ENCODE peak calls at places on chromosomes 12 and 14, in six cellular contexts. U, M, P, T, X and E are unnamed samples.

GRCh38 chr14:101563654-101564443 is 2.6 kb downstream of the DIO3 start:
- DNase-seq in T (no peak), X (no peak), P (no peak), U (no peak), M (no peak), E (peak)

GRCh38 chr12:124498870-124499753 is 68.3 kb downstream of the NCOR2 start:
- DNase-seq in U (no peak), X (no peak), T (peak), P (no peak), M (peak), E (no peak)

GRCh38 chr12:56601503-56601902 is 28.6 kb downstream of the BAZ2A start:
- DNase-seq in T (peak), X (no peak), P (peak), U (no peak), M (peak), E (peak)

GRCh38 chr14:20332386-20332945 is 613 bp downstream of the CCNB1IP1 start:
- DNase-seq in U (no peak), X (no peak), T (peak), M (peak), P (no peak), E (no peak)

GRCh38 chr12:108468149-108468968 is 46.7 kb upstream of the FICD start:
- DNase-seq in X (no peak), U (no peak), M (peak), P (peak), T (peak), E (peak)

GRCh38 chr14:105665951-105666277 is 139.5 kb downstream of the TMEM121 start:
- DNase-seq in P (no peak), U (no peak), M (no peak), T (no peak), X (no peak), E (no peak)

GRCh38 chr14:80523518-80524117 is 312.3 kb upstream of the DIO2 start:
- DNase-seq in T (peak), X (no peak), P (no peak), M (peak), U (no peak), E (no peak)

GRCh38 chr14:23650506-23650905 is 14.3 kb downstream of the DHRS2 start:
- DNase-seq in U (no peak), T (no peak), M (no peak), P (no peak), X (no peak), E (no peak)

GRCh38 chr14:23125933-23126524 is 7.0 kb upstream of the CEBPE start:
- DNase-seq in X (no peak), M (no peak), U (no peak), P (no peak), T (no peak), E (no peak)

GRCh38 chr14:68937790-68938514 is 41.1 kb downstream of the ACTN1 start:
- DNase-seq in T (no peak), M (peak), X (peak), P (no peak), U (no peak), E (no peak)

GRCh38 chr12:41189395-41190251 is 1.5 kb downstream of the PDZRN4 start:
- DNase-seq in T (no peak), P (no peak), M (peak), U (no peak), X (no peak), E (peak)

GRCh38 chr14:61179776-61180398 is 101.3 kb downstream of the TMEM30B start:
- DNase-seq in P (no peak), X (no peak), M (no peak), U (no peak), T (peak), E (no peak)

GRCh38 chr12:50979369-50980052 is 27.2 kb downstream of the HIGD1C start:
- DNase-seq in T (no peak), X (no peak), P (no peak), M (no peak), U (no peak), E (no peak)

GRCh38 chr14:46818147-46818546 is 166.6 kb upstream of the RPL10L start:
- DNase-seq in T (no peak), P (no peak), U (peak), M (no peak), X (no peak), E (no peak)

GRCh38 chr12:125983094-125983783 is 918.0 kb downstream of the AACS start:
- DNase-seq in T (no peak), X (peak), M (no peak), U (no peak), P (no peak), E (peak)